ENCODE peak calls at places on chromosomes 5 and 9, in seven cellular contexts. Q is A549; I is pancreas; F is IMR-90; S is effector memory CD4-positive, alpha-beta T cell; P is cardiac muscle cell; V is AG04450. O is an unnamed sample.
A peak's percentile ranks its signal among the peaks of the same experiment; 100 is the strongest.

GRCh38 chr5:177291735-177292134 is 11.8 kb downstream of the RAB24 start:
- DNase-seq in Q (no peak), I (no peak), F (no peak), S (no peak), P (no peak), V (no peak), O (no peak)

GRCh38 chr5:74316064-74316586 is 324.4 kb downstream of the ENC1 start:
- DNase-seq in Q (peak; percentile 66), I (peak; percentile 58), F (peak; percentile 98), S (no peak), P (peak; percentile 81), V (peak; percentile 89), O (no peak)

GRCh38 chr5:86546050-86546449 is 71.7 kb upstream of the COX7C start:
- DNase-seq in Q (no peak), I (no peak), F (no peak), S (no peak), P (no peak), V (no peak), O (no peak)

GRCh38 chr9:99114846-99115500 is 10.1 kb downstream of the TGFBR1 start:
- DNase-seq in Q (no peak), I (no peak), F (no peak), S (no peak), P (no peak), V (no peak), O (no peak)

GRCh38 chr5:131068893-131069643 is 96.0 kb downstream of the HINT1 start:
- DNase-seq in Q (no peak), I (no peak), F (no peak), S (peak; percentile 34), P (peak; percentile 6), V (no peak), O (peak; percentile 81)

GRCh38 chr5:100464418-100464817 is 70.8 kb upstream of the FAM174A start:
- DNase-seq in Q (no peak), I (no peak), F (peak; percentile 71), S (no peak), P (peak; percentile 1), V (peak; percentile 7), O (no peak)

GRCh38 chr9:37508834-37509206 is 23.1 kb downstream of the POLR1E start:
- DNase-seq in Q (no peak), I (no peak), F (no peak), S (no peak), P (no peak), V (no peak), O (peak; percentile 28)

GRCh38 chr5:65172486-65173129 is 309.1 kb downstream of the ADAMTS6 start:
- DNase-seq in Q (no peak), I (no peak), F (peak; percentile 87), S (no peak), P (peak; percentile 62), V (no peak), O (no peak)

GRCh38 chr5:138032572-138033274 is at the start of gene FAM13B:
- DNase-seq in Q (peak; percentile 75), I (peak; percentile 78), F (peak; percentile 48), S (peak; percentile 76), P (peak; percentile 80), V (no peak), O (peak; percentile 74)

GRCh38 chr9:98157372-98157771 is 35.1 kb downstream of the CORO2A start:
- DNase-seq in Q (no peak), I (no peak), F (no peak), S (no peak), P (no peak), V (no peak), O (no peak)

GRCh38 chr9:93303258-93303771 is 119.4 kb downstream of the WNK2 start:
- DNase-seq in Q (no peak), I (peak; percentile 12), F (no peak), S (no peak), P (no peak), V (no peak), O (no peak)

GRCh38 chr9:93303806-93304573 is 120.1 kb downstream of the WNK2 start:
- DNase-seq in Q (no peak), I (peak; percentile 14), F (no peak), S (no peak), P (no peak), V (no peak), O (no peak)

GRCh38 chr9:93305497-93306020 is 121.6 kb downstream of the WNK2 start:
- DNase-seq in Q (no peak), I (peak; percentile 11), F (no peak), S (no peak), P (no peak), V (no peak), O (no peak)

GRCh38 chr9:93306081-93306480 is 122.1 kb downstream of the WNK2 start:
- DNase-seq in Q (no peak), I (peak; percentile 6), F (no peak), S (no peak), P (no peak), V (no peak), O (no peak)

GRCh38 chr9:93304574-93305496 is 120.9 kb downstream of the WNK2 start:
- DNase-seq in Q (peak; percentile 76), I (peak; percentile 51), F (peak; percentile 41), S (no peak), P (peak; percentile 68), V (no peak), O (no peak)
- H3K27ac ChIP-seq in Q (no peak overlapping the region), I (no peak overlapping the region), F (no peak overlapping the region), S (no peak overlapping the region), P (no peak overlapping the region), V (no peak overlapping the region), O (no peak overlapping the region)

GRCh38 chr9:65426231-65426630 is 141.2 kb upstream of the FOXD4L5 start:
- DNase-seq in Q (no peak), I (no peak), F (no peak), S (no peak), P (no peak), V (no peak), O (no peak)
- H3K9me3 ChIP-seq in Q (no peaks in the 10 kb centered on the region), I (no peaks in the 10 kb centered on the region), F (peaks cover 8% of the 10 kb centered on the region), S (no peaks in the 10 kb centered on the region), P (no peaks in the 10 kb centered on the region), V (peaks cover 75% of the 10 kb centered on the region), O (peaks cover 43% of the 10 kb centered on the region)

GRCh38 chr9:93864840-93865239 is 90.3 kb downstream of the BARX1 start:
- DNase-seq in Q (no peak), I (no peak), F (no peak), S (no peak), P (no peak), V (no peak), O (no peak)

GRCh38 chr9:93860694-93861658 is 94.2 kb downstream of the BARX1 start:
- DNase-seq in Q (no peak), I (no peak), F (no peak), S (no peak), P (no peak), V (no peak), O (no peak)

GRCh38 chr9:93861736-93862358 is 93.3 kb downstream of the BARX1 start:
- DNase-seq in Q (no peak), I (no peak), F (no peak), S (no peak), P (no peak), V (no peak), O (no peak)

GRCh38 chr9:93864029-93864428 is 91.1 kb downstream of the BARX1 start:
- DNase-seq in Q (no peak), I (no peak), F (no peak), S (no peak), P (no peak), V (no peak), O (no peak)

GRCh38 chr9:93862877-93863545 is 92.1 kb downstream of the BARX1 start:
- DNase-seq in Q (no peak), I (no peak), F (no peak), S (no peak), P (no peak), V (no peak), O (no peak)
- H3K27ac ChIP-seq in Q (no peak overlapping the region), I (no peak overlapping the region), F (no peak overlapping the region), S (no peak overlapping the region), P (no peak overlapping the region), V (no peak overlapping the region), O (no peak overlapping the region)

GRCh38 chr9:118647331-118647730 is 721.9 kb downstream of the BRINP1 start:
- DNase-seq in Q (no peak), I (no peak), F (no peak), S (no peak), P (no peak), V (no peak), O (no peak)

GRCh38 chr9:118640836-118641557 is 728.2 kb downstream of the BRINP1 start:
- DNase-seq in Q (no peak), I (no peak), F (no peak), S (no peak), P (no peak), V (no peak), O (no peak)

GRCh38 chr9:118643118-118643517 is 726.1 kb downstream of the BRINP1 start:
- DNase-seq in Q (peak; percentile 28), I (peak; percentile 13), F (no peak), S (no peak), P (no peak), V (no peak), O (no peak)

GRCh38 chr9:118644066-118644465 is 725.2 kb downstream of the BRINP1 start:
- DNase-seq in Q (no peak), I (no peak), F (no peak), S (no peak), P (no peak), V (no peak), O (no peak)
- H3K9me3 ChIP-seq in Q (peaks cover 24% of the 10 kb centered on the region), I (no peaks in the 10 kb centered on the region), F (peaks cover 21% of the 10 kb centered on the region), S (no peaks in the 10 kb centered on the region), P (no peaks in the 10 kb centered on the region), V (peaks cover 17% of the 10 kb centered on the region), O (no peaks in the 10 kb centered on the region)

GRCh38 chr9:111483419-111483861 is 743 bp downstream of the ECPAS start:
- DNase-seq in Q (no peak), I (no peak), F (no peak), S (peak; percentile 40), P (no peak), V (no peak), O (peak; percentile 44)
- H3K27ac ChIP-seq in Q (peak overlapping the region; percentile 97), I (peak overlapping the region; percentile 95), F (peak overlapping the region; percentile 37), S (peak overlapping the region; percentile 86), P (peak overlapping the region; percentile 96), V (no peak overlapping the region), O (peak overlapping the region; percentile 74)

DNA sequence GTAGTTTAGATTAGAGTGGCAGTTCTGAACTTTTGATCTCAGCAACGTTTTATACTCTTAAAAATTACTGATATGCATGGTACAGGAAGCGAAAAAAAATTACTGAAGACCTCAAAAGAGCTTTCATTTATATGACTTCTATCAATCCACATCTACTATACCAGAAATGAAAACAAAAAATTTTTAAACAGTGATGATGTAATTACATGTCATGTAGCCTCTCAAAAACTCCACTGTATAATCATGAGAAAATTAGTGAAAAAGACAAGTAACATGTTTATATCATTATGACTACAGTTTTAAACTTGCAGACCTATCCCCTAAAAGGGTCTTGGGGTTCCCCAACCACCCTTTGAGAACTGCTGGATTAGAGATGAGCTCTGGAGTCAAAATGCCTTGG is 9.3 kb downstream of the DNAJC18 start:
- DNase-seq in Q (no peak), I (no peak), F (no peak), S (no peak), P (no peak), V (no peak), O (peak; percentile 61)
- H3K9me3 ChIP-seq in Q (no peaks in the 10 kb centered on the region), I (no peaks in the 10 kb centered on the region), F (no peaks in the 10 kb centered on the region), S (no peaks in the 10 kb centered on the region), P (no peaks in the 10 kb centered on the region), V (no peaks in the 10 kb centered on the region), O (no peaks in the 10 kb centered on the region)

O was measured in naive thymus-derived CD4-positive, alpha-beta T cell.